ENCODE peak calls at places on chromosomes 1 and 21, in seven cellular contexts. P is astrocyte of the spinal cord, M is RWPE2, A is dorsolateral prefrontal cortex, C is pancreas, V is transverse colon, H is H7. I is an unnamed sample.
A peak's percentile ranks its signal among the peaks of the same experiment; 100 is the strongest.

GRCh38 chr1:53311104-53311908 is 16.6 kb downstream of the LRP8 start:
- DNase-seq in M (no peak), P (no peak), A (no peak), V (no peak), H (no peak), C (no peak), I (no peak)

GRCh38 chr1:25771246-25772114 is 28.5 kb upstream of the SELENON start:
- DNase-seq in V (peak; percentile 50), C (peak; percentile 93), P (no peak), A (no peak), M (no peak), H (peak; percentile 87), I (peak; percentile 28)

GRCh38 chr1:54167422-54168139 is 14.8 kb upstream of the CDCP2 start:
- DNase-seq in C (no peak), V (no peak), P (peak; percentile 18), M (peak; percentile 89), H (no peak), A (no peak), I (no peak)

GRCh38 chr1:17622823-17623222 is 83.3 kb downstream of the ARHGEF10L start:
- DNase-seq in P (no peak), V (no peak), M (no peak), A (no peak), H (no peak), C (no peak), I (no peak)

GRCh38 chr1:14238472-14239059 is 359.9 kb upstream of the KAZN start:
- DNase-seq in C (no peak), A (no peak), H (no peak), M (no peak), P (no peak), V (peak; percentile 39), I (peak; percentile 27)

GRCh38 chr1:56017336-56017735 is 562.0 kb downstream of the PLPP3 start:
- DNase-seq in A (no peak), P (peak; percentile 16), H (no peak), V (no peak), C (no peak), M (no peak), I (no peak)

GRCh38 chr1:22121421-22121911 is 21.4 kb downstream of the WNT4 start:
- DNase-seq in V (no peak), A (no peak), P (peak; percentile 51), M (peak; percentile 45), C (no peak), H (peak; percentile 81), I (peak; percentile 25)

GRCh38 chr1:2880812-2881295 is 79.4 kb upstream of the TTC34 start:
- DNase-seq in C (no peak), V (no peak), A (no peak), H (no peak), M (no peak), P (no peak), I (no peak)

GRCh38 chr1:40901886-40902633 is 39.9 kb upstream of the CITED4 start:
- DNase-seq in H (no peak), V (no peak), P (peak; percentile 84), C (no peak), M (no peak), A (no peak), I (peak; percentile 34)

GRCh38 chr1:235588916-235589515 is 60.6 kb downstream of the GNG4 start:
- DNase-seq in M (no peak), H (no peak), V (no peak), A (no peak), P (peak; percentile 10), C (no peak), I (no peak)

GRCh38 chr1:54972436-54972835 is 8.0 kb upstream of the TMEM61 start:
- DNase-seq in V (no peak), H (no peak), A (no peak), P (no peak), C (no peak), M (no peak), I (no peak)

GRCh38 chr21:26641062-26641461 is 68.0 kb upstream of the CYYR1 start:
- DNase-seq in M (no peak), A (no peak), H (no peak), C (no peak), V (no peak), P (no peak), I (no peak)

GRCh38 chr1:59318271-59318865 is 21.5 kb downstream of the FGGY start:
- DNase-seq in P (peak; percentile 25), C (no peak), A (no peak), V (no peak), H (no peak), M (no peak), I (no peak)

GRCh38 chr21:33040215-33040614 is 14.5 kb downstream of the OLIG2 start:
- DNase-seq in M (no peak), C (no peak), A (no peak), V (no peak), P (no peak), H (no peak), I (no peak)

GRCh38 chr21:33039542-33039941 is 13.8 kb downstream of the OLIG2 start:
- DNase-seq in C (no peak), M (no peak), H (peak; percentile 77), A (peak; percentile 96), V (no peak), P (no peak), I (no peak)

GRCh38 chr21:33046455-33046854 is 20.7 kb downstream of the OLIG2 start:
- DNase-seq in M (no peak), A (no peak), H (peak; percentile 51), C (no peak), P (no peak), V (no peak), I (no peak)

GRCh38 chr21:33042812-33043211 is 17.1 kb downstream of the OLIG2 start:
- DNase-seq in H (no peak), A (no peak), M (no peak), P (peak; percentile 95), C (no peak), V (no peak), I (no peak)

DNA sequence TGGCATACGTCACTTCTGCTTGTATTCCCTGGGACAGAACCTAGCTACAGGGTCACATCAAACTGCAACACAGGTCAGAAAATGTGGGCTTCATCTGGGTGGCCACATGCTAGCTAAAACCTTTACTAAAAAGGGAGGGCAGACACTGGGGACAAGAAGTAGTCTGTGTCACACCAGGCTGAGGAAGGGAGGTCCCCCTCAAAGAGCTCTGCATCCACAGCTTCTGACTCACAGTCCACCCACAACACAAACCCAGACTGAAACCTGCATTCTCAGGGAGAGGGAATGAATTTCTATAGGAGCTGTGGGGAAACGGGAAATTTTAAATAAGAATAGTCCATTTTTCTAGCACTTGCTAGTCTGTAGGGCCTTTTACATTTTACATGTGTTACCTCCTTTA is 16.2 kb downstream of the OLIG2 start:
- DNase-seq in P (no peak), A (no peak), M (no peak), V (no peak), H (no peak), C (no peak), I (no peak)
- H3K4me3 ChIP-seq in P (no peak overlapping the region), A (no peak overlapping the region), M (no peak overlapping the region), V (no peak overlapping the region), H (no peak overlapping the region), C (no peak overlapping the region), I (no peak overlapping the region)

DNA sequence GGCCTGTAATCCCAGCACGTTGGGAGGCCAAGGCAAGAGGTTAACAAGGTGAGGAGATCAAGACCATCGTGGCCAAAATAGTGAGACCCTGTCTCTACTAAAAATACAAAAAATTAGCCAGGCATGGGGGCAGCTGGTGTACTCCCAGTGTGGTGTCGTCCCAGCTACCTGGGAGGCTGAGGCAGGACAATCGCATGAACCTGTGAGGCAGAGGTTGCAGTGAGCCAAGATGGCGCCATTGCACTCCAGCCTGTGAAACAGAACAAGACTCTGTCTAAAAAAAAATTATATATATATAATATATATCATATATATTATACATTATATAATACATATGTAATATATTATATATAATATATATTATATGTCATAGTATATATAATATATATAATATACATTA is 249.2 kb upstream of the TPTE start:
- DNase-seq in H (no peak), M (no peak), A (no peak), C (no peak), V (no peak), P (no peak), I (no peak)
- H3K4me3 ChIP-seq in H (no peak overlapping the region), M (no peak overlapping the region), A (no peak overlapping the region), C (no peak overlapping the region), V (no peak overlapping the region), P (no peak overlapping the region), I (no peak overlapping the region)

GRCh38 chr1:169312084-169312954 is 55.3 kb downstream of the NME7 start:
- DNase-seq in C (no peak), A (no peak), H (no peak), V (no peak), P (peak; percentile 96), M (peak; percentile 71), I (no peak)

GRCh38 chr1:169308313-169309039 is 59.1 kb downstream of the NME7 start:
- DNase-seq in C (no peak), A (no peak), M (no peak), P (no peak), V (no peak), H (no peak), I (no peak)

GRCh38 chr1:169305948-169306347 is 61.6 kb downstream of the NME7 start:
- DNase-seq in V (no peak), M (no peak), C (no peak), P (no peak), H (no peak), A (no peak), I (no peak)

GRCh38 chr1:169307176-169307575 is 60.4 kb downstream of the NME7 start:
- DNase-seq in H (no peak), M (no peak), C (no peak), V (no peak), P (no peak), A (no peak), I (no peak)

DNA sequence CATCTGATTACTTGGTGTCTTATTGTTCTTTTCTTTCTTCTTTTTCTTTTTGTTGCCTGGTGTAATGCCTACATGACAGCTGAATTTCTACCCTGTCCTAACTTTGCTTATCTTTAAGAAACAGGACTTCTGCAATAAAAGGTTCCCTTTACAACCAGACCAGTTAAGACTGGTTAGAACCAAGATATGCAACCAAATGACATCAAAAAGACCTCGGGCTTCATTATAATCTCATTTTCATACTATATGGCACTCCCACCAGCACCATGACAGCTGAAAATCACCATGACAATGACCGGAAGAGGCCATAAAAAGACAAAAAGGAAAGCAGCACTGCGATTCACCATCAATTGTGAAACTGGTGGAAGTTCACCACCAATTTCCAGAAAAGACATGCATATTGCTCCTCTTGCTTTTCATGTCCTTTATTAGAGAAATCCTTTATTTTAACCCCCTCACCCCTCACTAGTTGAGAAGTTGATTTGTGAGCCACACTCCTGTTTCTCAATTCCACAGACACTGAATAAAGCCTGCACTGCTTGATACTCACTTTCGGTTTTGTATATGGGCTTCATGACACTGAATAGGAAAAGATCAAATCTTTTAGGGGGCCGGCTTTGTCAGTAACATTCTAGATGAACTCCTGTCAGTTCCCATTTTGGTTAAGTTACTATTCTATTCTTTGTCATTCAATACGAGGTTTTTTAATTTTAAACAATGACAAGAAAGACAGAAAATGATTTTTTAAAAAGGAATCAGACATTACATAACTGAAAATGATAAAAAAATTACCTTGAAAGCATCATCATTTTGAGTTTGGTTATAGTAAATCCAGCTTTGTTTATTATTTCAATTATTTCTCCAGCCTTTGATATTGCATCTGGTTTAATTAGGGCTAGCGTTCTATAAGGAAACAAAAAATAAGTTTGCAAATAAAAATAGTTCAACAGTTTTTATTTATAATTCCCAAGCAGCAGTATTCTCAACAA is 58.1 kb downstream of the NME7 start:
- DNase-seq in H (no peak), P (no peak), A (no peak), C (no peak), V (no peak), M (no peak), I (no peak)
- H3K4me3 ChIP-seq in H (no peak overlapping the region), P (no peak overlapping the region), A (peak overlapping the region; percentile 54), C (no peak overlapping the region), V (no peak overlapping the region), M (no peak overlapping the region), I (no peak overlapping the region)

GRCh38 chr1:48223372-48224081 is 1.0 kb downstream of the SLC5A9 start:
- DNase-seq in V (peak; percentile 55), A (no peak), H (no peak), M (no peak), P (no peak), C (no peak), I (no peak)
- H3K4me3 ChIP-seq in V (no peak overlapping the region), A (no peak overlapping the region), H (no peak overlapping the region), M (no peak overlapping the region), P (no peak overlapping the region), C (no peak overlapping the region), I (no peak overlapping the region)